ENCODE peak calls at places on chromosomes 5 and 9, in six cellular contexts. One of them, this sample, is unnamed.

GRCh38 chr5:122126711-122127385 is 2.5 kb upstream of the ZNF474 start:
- DNase-seq in AG10803: peak; percentile 65
- DNase-seq in renal cortical epithelial cell: no peak
- DNase-seq in tibial artery: peak; percentile 48
- DNase-seq in stimulated activated CD4-positive, alpha-beta T cell treated with anti-CD3 and anti-CD28 coated beads, Interleukin-2, amount 100 ng/mL, for 48 hours: no peak
- DNase-seq in PC-9: no peak
- DNase-seq in this sample: no peak

GRCh38 chr9:89605181-89606048 is 603 bp downstream of the GADD45G start:
- DNase-seq in AG10803: no peak
- DNase-seq in renal cortical epithelial cell: no peak
- DNase-seq in tibial artery: peak; percentile 61
- DNase-seq in stimulated activated CD4-positive, alpha-beta T cell treated with anti-CD3 and anti-CD28 coated beads, Interleukin-2, amount 100 ng/mL, for 48 hours: peak; percentile 50
- DNase-seq in PC-9: peak; percentile 31
- DNase-seq in this sample: peak; percentile 36

GRCh38 chr9:73006986-73007385 is 54.1 kb upstream of the ALDH1A1 start:
- DNase-seq in AG10803: no peak
- DNase-seq in renal cortical epithelial cell: no peak
- DNase-seq in tibial artery: no peak
- DNase-seq in stimulated activated CD4-positive, alpha-beta T cell treated with anti-CD3 and anti-CD28 coated beads, Interleukin-2, amount 100 ng/mL, for 48 hours: no peak
- DNase-seq in PC-9: no peak
- DNase-seq in this sample: no peak

GRCh38 chr5:98796197-98796972 is 22.9 kb downstream of the RGMB start:
- DNase-seq in AG10803: peak; percentile 75
- DNase-seq in renal cortical epithelial cell: peak; percentile 51
- DNase-seq in tibial artery: no peak
- DNase-seq in stimulated activated CD4-positive, alpha-beta T cell treated with anti-CD3 and anti-CD28 coated beads, Interleukin-2, amount 100 ng/mL, for 48 hours: peak; percentile 53
- DNase-seq in PC-9: peak; percentile 49
- DNase-seq in this sample: no peak

GRCh38 chr5:138927979-138928378 is 52.8 kb upstream of the LRRTM2 start:
- DNase-seq in AG10803: no peak
- DNase-seq in renal cortical epithelial cell: peak; percentile 69
- DNase-seq in tibial artery: no peak
- DNase-seq in stimulated activated CD4-positive, alpha-beta T cell treated with anti-CD3 and anti-CD28 coated beads, Interleukin-2, amount 100 ng/mL, for 48 hours: no peak
- DNase-seq in PC-9: no peak
- DNase-seq in this sample: no peak

GRCh38 chr5:129724647-129725046 is 23.2 kb upstream of the MINAR2 start:
- DNase-seq in AG10803: no peak
- DNase-seq in renal cortical epithelial cell: no peak
- DNase-seq in tibial artery: no peak
- DNase-seq in stimulated activated CD4-positive, alpha-beta T cell treated with anti-CD3 and anti-CD28 coated beads, Interleukin-2, amount 100 ng/mL, for 48 hours: no peak
- DNase-seq in PC-9: no peak
- DNase-seq in this sample: no peak

GRCh38 chr5:133825631-133826289 is 142.7 kb downstream of the C5orf15 start:
- DNase-seq in AG10803: no peak
- DNase-seq in renal cortical epithelial cell: peak; percentile 57
- DNase-seq in tibial artery: no peak
- DNase-seq in stimulated activated CD4-positive, alpha-beta T cell treated with anti-CD3 and anti-CD28 coated beads, Interleukin-2, amount 100 ng/mL, for 48 hours: no peak
- DNase-seq in PC-9: no peak
- DNase-seq in this sample: no peak

GRCh38 chr9:88544245-88544644 is 9.3 kb downstream of the NXNL2 start:
- DNase-seq in AG10803: no peak
- DNase-seq in renal cortical epithelial cell: no peak
- DNase-seq in tibial artery: no peak
- DNase-seq in stimulated activated CD4-positive, alpha-beta T cell treated with anti-CD3 and anti-CD28 coated beads, Interleukin-2, amount 100 ng/mL, for 48 hours: no peak
- DNase-seq in PC-9: no peak
- DNase-seq in this sample: no peak

GRCh38 chr5:179379321-179379890 is 34.1 kb upstream of the ADAMTS2 start:
- DNase-seq in AG10803: no peak
- DNase-seq in renal cortical epithelial cell: no peak
- DNase-seq in tibial artery: no peak
- DNase-seq in stimulated activated CD4-positive, alpha-beta T cell treated with anti-CD3 and anti-CD28 coated beads, Interleukin-2, amount 100 ng/mL, for 48 hours: no peak
- DNase-seq in PC-9: no peak
- DNase-seq in this sample: no peak

GRCh38 chr5:175479125-175479881 is 943 bp downstream of the SFXN1 start:
- DNase-seq in AG10803: no peak
- DNase-seq in renal cortical epithelial cell: no peak
- DNase-seq in tibial artery: no peak
- DNase-seq in stimulated activated CD4-positive, alpha-beta T cell treated with anti-CD3 and anti-CD28 coated beads, Interleukin-2, amount 100 ng/mL, for 48 hours: no peak
- DNase-seq in PC-9: no peak
- DNase-seq in this sample: no peak

GRCh38 chr5:134976841-134977240 is 9.1 kb downstream of the CATSPER3 start:
- DNase-seq in AG10803: no peak
- DNase-seq in renal cortical epithelial cell: no peak
- DNase-seq in tibial artery: no peak
- DNase-seq in stimulated activated CD4-positive, alpha-beta T cell treated with anti-CD3 and anti-CD28 coated beads, Interleukin-2, amount 100 ng/mL, for 48 hours: no peak
- DNase-seq in PC-9: no peak
- DNase-seq in this sample: no peak

GRCh38 chr5:147822686-147823491 is 8.6 kb downstream of the SPINK1 start:
- DNase-seq in AG10803: peak; percentile 53
- DNase-seq in renal cortical epithelial cell: peak; percentile 57
- DNase-seq in tibial artery: peak; percentile 26
- DNase-seq in stimulated activated CD4-positive, alpha-beta T cell treated with anti-CD3 and anti-CD28 coated beads, Interleukin-2, amount 100 ng/mL, for 48 hours: peak; percentile 11
- DNase-seq in PC-9: peak; percentile 11
- DNase-seq in this sample: no peak

GRCh38 chr5:152146566-152146965 is 221.9 kb upstream of the GLRA1 start:
- DNase-seq in AG10803: no peak
- DNase-seq in renal cortical epithelial cell: no peak
- DNase-seq in tibial artery: no peak
- DNase-seq in stimulated activated CD4-positive, alpha-beta T cell treated with anti-CD3 and anti-CD28 coated beads, Interleukin-2, amount 100 ng/mL, for 48 hours: no peak
- DNase-seq in PC-9: no peak
- DNase-seq in this sample: no peak

GRCh38 chr5:8478308-8478707 is 609.4 kb downstream of the MTRR start:
- DNase-seq in AG10803: no peak
- DNase-seq in renal cortical epithelial cell: no peak
- DNase-seq in tibial artery: no peak
- DNase-seq in stimulated activated CD4-positive, alpha-beta T cell treated with anti-CD3 and anti-CD28 coated beads, Interleukin-2, amount 100 ng/mL, for 48 hours: no peak
- DNase-seq in PC-9: no peak
- DNase-seq in this sample: no peak

GRCh38 chr9:96222132-96222531 is 79.8 kb downstream of the HSD17B3 start:
- DNase-seq in AG10803: no peak
- DNase-seq in renal cortical epithelial cell: no peak
- DNase-seq in tibial artery: no peak
- DNase-seq in stimulated activated CD4-positive, alpha-beta T cell treated with anti-CD3 and anti-CD28 coated beads, Interleukin-2, amount 100 ng/mL, for 48 hours: no peak
- DNase-seq in PC-9: no peak
- DNase-seq in this sample: peak; percentile 49

GRCh38 chr5:96226941-96227552 is 206.0 kb downstream of the PCSK1 start:
- DNase-seq in AG10803: peak; percentile 99
- DNase-seq in renal cortical epithelial cell: peak; percentile 61
- DNase-seq in tibial artery: peak; percentile 57
- DNase-seq in stimulated activated CD4-positive, alpha-beta T cell treated with anti-CD3 and anti-CD28 coated beads, Interleukin-2, amount 100 ng/mL, for 48 hours: no peak
- DNase-seq in PC-9: peak; percentile 8
- DNase-seq in this sample: no peak

GRCh38 chr9:95023217-95024003 is 294.1 kb downstream of the FANCC start:
- DNase-seq in AG10803: peak; percentile 83
- DNase-seq in renal cortical epithelial cell: peak; percentile 99
- DNase-seq in tibial artery: no peak
- DNase-seq in stimulated activated CD4-positive, alpha-beta T cell treated with anti-CD3 and anti-CD28 coated beads, Interleukin-2, amount 100 ng/mL, for 48 hours: no peak
- DNase-seq in PC-9: no peak
- DNase-seq in this sample: no peak

GRCh38 chr5:77438057-77438456 is 54.1 kb downstream of the WDR41 start:
- DNase-seq in AG10803: no peak
- DNase-seq in renal cortical epithelial cell: no peak
- DNase-seq in tibial artery: no peak
- DNase-seq in stimulated activated CD4-positive, alpha-beta T cell treated with anti-CD3 and anti-CD28 coated beads, Interleukin-2, amount 100 ng/mL, for 48 hours: no peak
- DNase-seq in PC-9: no peak
- DNase-seq in this sample: no peak

GRCh38 chr9:34633166-34633565 is 4.3 kb upstream of the ARID3C start:
- DNase-seq in AG10803: no peak
- DNase-seq in renal cortical epithelial cell: no peak
- DNase-seq in tibial artery: no peak
- DNase-seq in stimulated activated CD4-positive, alpha-beta T cell treated with anti-CD3 and anti-CD28 coated beads, Interleukin-2, amount 100 ng/mL, for 48 hours: no peak
- DNase-seq in PC-9: no peak
- DNase-seq in this sample: no peak

GRCh38 chr5:99320461-99320860 is 391.7 kb upstream of the CHD1 start:
- DNase-seq in AG10803: no peak
- DNase-seq in renal cortical epithelial cell: peak; percentile 42
- DNase-seq in tibial artery: peak; percentile 26
- DNase-seq in stimulated activated CD4-positive, alpha-beta T cell treated with anti-CD3 and anti-CD28 coated beads, Interleukin-2, amount 100 ng/mL, for 48 hours: no peak
- DNase-seq in PC-9: peak; percentile 3
- DNase-seq in this sample: no peak

GRCh38 chr5:149913449-149914419 is 30.9 kb downstream of the PDE6A start:
- DNase-seq in AG10803: no peak
- DNase-seq in renal cortical epithelial cell: peak; percentile 88
- DNase-seq in tibial artery: no peak
- DNase-seq in stimulated activated CD4-positive, alpha-beta T cell treated with anti-CD3 and anti-CD28 coated beads, Interleukin-2, amount 100 ng/mL, for 48 hours: no peak
- DNase-seq in PC-9: no peak
- DNase-seq in this sample: no peak

GRCh38 chr9:125538092-125538473 is 168.9 kb downstream of the MAPKAP1 start:
- DNase-seq in AG10803: peak; percentile 88
- DNase-seq in renal cortical epithelial cell: peak; percentile 97
- DNase-seq in tibial artery: no peak
- DNase-seq in stimulated activated CD4-positive, alpha-beta T cell treated with anti-CD3 and anti-CD28 coated beads, Interleukin-2, amount 100 ng/mL, for 48 hours: no peak
- DNase-seq in PC-9: peak; percentile 88
- DNase-seq in this sample: no peak

GRCh38 chr5:173468821-173469251 is 140.6 kb upstream of the STC2 start:
- DNase-seq in AG10803: peak; percentile 41
- DNase-seq in renal cortical epithelial cell: no peak
- DNase-seq in tibial artery: no peak
- DNase-seq in stimulated activated CD4-positive, alpha-beta T cell treated with anti-CD3 and anti-CD28 coated beads, Interleukin-2, amount 100 ng/mL, for 48 hours: no peak
- DNase-seq in PC-9: no peak
- DNase-seq in this sample: no peak

GRCh38 chr5:139164020-139164419 is 34.1 kb downstream of the SIL1 start:
- DNase-seq in AG10803: no peak
- DNase-seq in renal cortical epithelial cell: no peak
- DNase-seq in tibial artery: no peak
- DNase-seq in stimulated activated CD4-positive, alpha-beta T cell treated with anti-CD3 and anti-CD28 coated beads, Interleukin-2, amount 100 ng/mL, for 48 hours: no peak
- DNase-seq in PC-9: no peak
- DNase-seq in this sample: no peak